ENCODE peak calls at places on chromosome 11, in four cellular contexts. One of them, this sample, is unnamed.

GRCh38 chr11:61996933-61997332 is 29.5 kb upstream of the FTH1 start:
- DNase-seq in heart right ventricle: no peak
- DNase-seq in GM23248: no peak
- DNase-seq in fibroblast of lung: no peak
- DNase-seq in this sample: no peak

GRCh38 chr11:76700177-76701100 is 29.9 kb upstream of the LRRC32 start:
- DNase-seq in heart right ventricle: no peak
- DNase-seq in GM23248: peak
- DNase-seq in fibroblast of lung: peak
- DNase-seq in this sample: peak

GRCh38 chr11:130873766-130874165 is 42.5 kb downstream of the SNX19 start:
- DNase-seq in heart right ventricle: no peak
- DNase-seq in GM23248: peak
- DNase-seq in fibroblast of lung: peak
- DNase-seq in this sample: no peak

GRCh38 chr11:57801185-57801490 is 39.5 kb downstream of the CTNND1 start:
- DNase-seq in heart right ventricle: no peak
- DNase-seq in GM23248: no peak
- DNase-seq in fibroblast of lung: no peak
- DNase-seq in this sample: peak

GRCh38 chr11:2775626-2776350 is 76.0 kb upstream of the KCNQ1OT1 start:
- DNase-seq in heart right ventricle: peak
- DNase-seq in GM23248: no peak
- DNase-seq in fibroblast of lung: no peak
- DNase-seq in this sample: no peak

GRCh38 chr11:57303990-57304579 is 20.7 kb downstream of the TNKS1BP1 start:
- DNase-seq in heart right ventricle: no peak
- DNase-seq in GM23248: peak
- DNase-seq in fibroblast of lung: peak
- DNase-seq in this sample: no peak

GRCh38 chr11:120212259-120212888 is 1.5 kb downstream of the OAF start:
- DNase-seq in heart right ventricle: no peak
- DNase-seq in GM23248: peak
- DNase-seq in fibroblast of lung: no peak
- DNase-seq in this sample: no peak

GRCh38 chr11:69923641-69924307 is 104.6 kb upstream of the FGF3 start:
- DNase-seq in heart right ventricle: no peak
- DNase-seq in GM23248: no peak
- DNase-seq in fibroblast of lung: no peak
- DNase-seq in this sample: no peak

GRCh38 chr11:65779919-65780769 is 632 bp downstream of the AP5B1 start:
- DNase-seq in heart right ventricle: peak
- DNase-seq in GM23248: peak
- DNase-seq in fibroblast of lung: peak
- DNase-seq in this sample: peak

GRCh38 chr11:55942785-55943392 is 6.7 kb upstream of the OR5I1 start:
- DNase-seq in heart right ventricle: no peak
- DNase-seq in GM23248: peak
- DNase-seq in fibroblast of lung: peak
- DNase-seq in this sample: peak

GRCh38 chr11:5524756-5525155 is 8.3 kb upstream of the UBQLNL start:
- DNase-seq in heart right ventricle: no peak
- DNase-seq in GM23248: no peak
- DNase-seq in fibroblast of lung: no peak
- DNase-seq in this sample: no peak

GRCh38 chr11:131622193-131622592 is 251.8 kb downstream of the NTM start:
- DNase-seq in heart right ventricle: no peak
- DNase-seq in GM23248: no peak
- DNase-seq in fibroblast of lung: no peak
- DNase-seq in this sample: no peak

GRCh38 chr11:120254788-120255518 is 15.0 kb downstream of the POU2F3 start:
- DNase-seq in heart right ventricle: no peak
- DNase-seq in GM23248: no peak
- DNase-seq in fibroblast of lung: no peak
- DNase-seq in this sample: no peak

GRCh38 chr11:110339456-110339855 is 43.0 kb upstream of the RDX start:
- DNase-seq in heart right ventricle: no peak
- DNase-seq in GM23248: no peak
- DNase-seq in fibroblast of lung: no peak
- DNase-seq in this sample: no peak

GRCh38 chr11:23696712-23697111 is 800.1 kb upstream of the LUZP2 start:
- DNase-seq in heart right ventricle: no peak
- DNase-seq in GM23248: no peak
- DNase-seq in fibroblast of lung: no peak
- DNase-seq in this sample: no peak

GRCh38 chr11:36618025-36618700 is 20.1 kb upstream of the RAG2 start:
- DNase-seq in heart right ventricle: no peak
- DNase-seq in GM23248: no peak
- DNase-seq in fibroblast of lung: no peak
- DNase-seq in this sample: no peak

GRCh38 chr11:108223449-108224149 is 732 bp downstream of the ATM start:
- DNase-seq in heart right ventricle: no peak
- DNase-seq in GM23248: peak
- DNase-seq in fibroblast of lung: peak
- DNase-seq in this sample: no peak

GRCh38 chr11:43282607-43283440 is 29.0 kb upstream of the API5 start:
- DNase-seq in heart right ventricle: no peak
- DNase-seq in GM23248: peak
- DNase-seq in fibroblast of lung: peak
- DNase-seq in this sample: peak

GRCh38 chr11:32309541-32310217 is 125.7 kb downstream of the WT1 start:
- DNase-seq in heart right ventricle: no peak
- DNase-seq in GM23248: peak
- DNase-seq in fibroblast of lung: no peak
- DNase-seq in this sample: no peak

GRCh38 chr11:74577624-74578396 is 14.6 kb upstream of the POLD3 start:
- DNase-seq in heart right ventricle: no peak
- DNase-seq in GM23248: peak
- DNase-seq in fibroblast of lung: no peak
- DNase-seq in this sample: peak

GRCh38 chr11:83574516-83574915 is 288.3 kb upstream of the CCDC90B start:
- DNase-seq in heart right ventricle: no peak
- DNase-seq in GM23248: peak
- DNase-seq in fibroblast of lung: no peak
- DNase-seq in this sample: no peak

GRCh38 chr11:2752923-2753322 is 53.1 kb upstream of the KCNQ1OT1 start:
- DNase-seq in heart right ventricle: no peak
- DNase-seq in GM23248: no peak
- DNase-seq in fibroblast of lung: no peak
- DNase-seq in this sample: no peak

GRCh38 chr11:85750646-85751045 is 60.3 kb downstream of the SYTL2 start:
- DNase-seq in heart right ventricle: no peak
- DNase-seq in GM23248: no peak
- DNase-seq in fibroblast of lung: no peak
- DNase-seq in this sample: no peak

GRCh38 chr11:61711493-61711892 is 31.3 kb downstream of the DAGLA start:
- DNase-seq in heart right ventricle: no peak
- DNase-seq in GM23248: no peak
- DNase-seq in fibroblast of lung: no peak
- DNase-seq in this sample: no peak

GRCh38 chr11:78594814-78595213 is 20.1 kb upstream of the NARS2 start:
- DNase-seq in heart right ventricle: no peak
- DNase-seq in GM23248: no peak
- DNase-seq in fibroblast of lung: no peak
- DNase-seq in this sample: no peak

DNA sequence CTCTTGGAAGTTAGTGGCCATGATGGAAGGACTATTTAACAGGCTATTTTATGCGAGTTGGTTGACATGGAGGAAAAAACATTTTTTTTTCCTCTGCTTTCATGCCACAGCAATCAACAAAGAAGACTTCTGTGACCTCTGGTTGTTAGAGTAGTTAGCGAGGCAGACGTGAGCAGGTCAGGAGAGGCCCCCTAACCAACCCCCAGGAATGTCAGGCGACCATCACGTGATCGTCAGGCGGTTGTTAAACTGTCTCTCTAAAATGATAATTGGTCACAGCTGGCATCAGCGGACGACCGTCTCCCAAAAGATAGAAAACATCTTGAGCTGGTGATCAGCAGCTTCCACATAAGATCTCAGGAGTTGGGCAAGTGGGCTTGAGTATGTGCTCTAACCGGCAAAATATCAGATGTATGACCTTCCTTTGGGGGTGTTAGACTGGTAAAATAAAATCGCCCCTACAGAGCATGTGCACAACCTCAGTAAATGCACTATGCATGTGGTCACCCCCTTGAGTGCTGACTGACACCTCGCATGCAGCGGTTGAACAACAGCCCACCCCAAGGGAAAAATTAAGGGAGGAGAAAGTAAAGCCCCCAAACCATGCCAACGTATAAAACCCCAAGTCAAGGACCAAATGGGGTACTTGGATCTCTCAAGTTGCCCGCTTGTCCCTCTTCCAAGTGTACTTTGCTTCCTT is 20.9 kb upstream of the NARS2 start:
- DNase-seq in heart right ventricle: no peak
- DNase-seq in GM23248: peak
- DNase-seq in fibroblast of lung: peak
- DNase-seq in this sample: peak
- H3K4me3 ChIP-seq in heart right ventricle: no peak
- H3K4me3 ChIP-seq in GM23248: peak
- H3K4me3 ChIP-seq in fibroblast of lung: no peak
- H3K4me3 ChIP-seq in this sample: no peak

DNA sequence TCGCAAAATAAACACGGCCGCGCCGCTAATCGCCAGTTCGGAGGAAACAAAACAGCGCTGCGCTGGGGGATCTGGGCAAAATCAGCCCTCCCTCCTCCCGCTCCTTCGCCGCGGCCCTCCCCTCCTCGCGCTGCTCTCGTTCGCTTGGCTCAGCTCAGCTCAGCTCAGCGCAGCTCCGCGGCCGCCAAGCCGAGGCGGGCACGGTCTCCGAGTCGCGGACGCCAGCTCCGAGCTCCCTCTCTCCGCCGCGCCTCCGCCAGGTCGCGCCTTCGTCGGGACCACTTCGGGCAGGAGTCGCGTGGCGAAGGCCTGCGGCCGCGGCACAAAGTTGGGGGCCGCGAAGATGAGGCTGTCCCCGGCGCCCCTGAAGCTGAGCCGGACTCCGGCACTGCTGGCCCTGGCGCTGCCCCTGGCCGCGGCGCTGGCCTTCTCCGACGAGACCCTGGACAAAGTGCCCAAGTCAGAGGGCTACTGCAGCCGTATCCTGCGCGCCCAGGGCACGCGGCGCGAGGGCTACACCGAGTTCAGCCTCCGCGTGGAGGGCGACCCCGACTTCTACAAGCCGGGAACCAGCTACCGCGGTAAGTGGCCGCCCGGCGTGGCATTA is at the start of gene SPON1:
- DNase-seq in heart right ventricle: no peak
- DNase-seq in GM23248: peak
- DNase-seq in fibroblast of lung: peak
- DNase-seq in this sample: peak
- H3K4me3 ChIP-seq in heart right ventricle: peak
- H3K4me3 ChIP-seq in GM23248: peak
- H3K4me3 ChIP-seq in fibroblast of lung: peak
- H3K4me3 ChIP-seq in this sample: no peak

GRCh38 chr11:611001-611996 is 4.5 kb downstream of the IRF7 start:
- DNase-seq in heart right ventricle: no peak
- DNase-seq in GM23248: no peak
- DNase-seq in fibroblast of lung: no peak
- DNase-seq in this sample: no peak

GRCh38 chr11:614091-614582 is 1.6 kb downstream of the IRF7 start:
- DNase-seq in heart right ventricle: no peak
- DNase-seq in GM23248: no peak
- DNase-seq in fibroblast of lung: no peak
- DNase-seq in this sample: no peak

GRCh38 chr11:613369-613968 is 2.3 kb downstream of the IRF7 start:
- DNase-seq in heart right ventricle: peak
- DNase-seq in GM23248: no peak
- DNase-seq in fibroblast of lung: peak
- DNase-seq in this sample: peak

GRCh38 chr11:612961-613300 is 2.8 kb downstream of the IRF7 start:
- DNase-seq in heart right ventricle: no peak
- DNase-seq in GM23248: no peak
- DNase-seq in fibroblast of lung: no peak
- DNase-seq in this sample: no peak

GRCh38 chr11:612201-612960 is 3.4 kb downstream of the IRF7 start:
- DNase-seq in heart right ventricle: no peak
- DNase-seq in GM23248: peak
- DNase-seq in fibroblast of lung: peak
- DNase-seq in this sample: no peak
- H3K4me3 ChIP-seq in heart right ventricle: no peak
- H3K4me3 ChIP-seq in GM23248: no peak
- H3K4me3 ChIP-seq in fibroblast of lung: no peak
- H3K4me3 ChIP-seq in this sample: no peak

GRCh38 chr11:58830693-58831301 is 13.7 kb downstream of the GLYATL2 start:
- DNase-seq in heart right ventricle: no peak
- DNase-seq in GM23248: peak
- DNase-seq in fibroblast of lung: no peak
- DNase-seq in this sample: no peak
- H3K4me3 ChIP-seq in heart right ventricle: no peak
- H3K4me3 ChIP-seq in GM23248: peak
- H3K4me3 ChIP-seq in fibroblast of lung: no peak
- H3K4me3 ChIP-seq in this sample: no peak

GRCh38 chr11:8082391-8083087 is 1.5 kb downstream of the TUB start:
- DNase-seq in heart right ventricle: no peak
- DNase-seq in GM23248: peak
- DNase-seq in fibroblast of lung: no peak
- DNase-seq in this sample: no peak
- H3K4me3 ChIP-seq in heart right ventricle: no peak
- H3K4me3 ChIP-seq in GM23248: peak
- H3K4me3 ChIP-seq in fibroblast of lung: no peak
- H3K4me3 ChIP-seq in this sample: no peak

DNA sequence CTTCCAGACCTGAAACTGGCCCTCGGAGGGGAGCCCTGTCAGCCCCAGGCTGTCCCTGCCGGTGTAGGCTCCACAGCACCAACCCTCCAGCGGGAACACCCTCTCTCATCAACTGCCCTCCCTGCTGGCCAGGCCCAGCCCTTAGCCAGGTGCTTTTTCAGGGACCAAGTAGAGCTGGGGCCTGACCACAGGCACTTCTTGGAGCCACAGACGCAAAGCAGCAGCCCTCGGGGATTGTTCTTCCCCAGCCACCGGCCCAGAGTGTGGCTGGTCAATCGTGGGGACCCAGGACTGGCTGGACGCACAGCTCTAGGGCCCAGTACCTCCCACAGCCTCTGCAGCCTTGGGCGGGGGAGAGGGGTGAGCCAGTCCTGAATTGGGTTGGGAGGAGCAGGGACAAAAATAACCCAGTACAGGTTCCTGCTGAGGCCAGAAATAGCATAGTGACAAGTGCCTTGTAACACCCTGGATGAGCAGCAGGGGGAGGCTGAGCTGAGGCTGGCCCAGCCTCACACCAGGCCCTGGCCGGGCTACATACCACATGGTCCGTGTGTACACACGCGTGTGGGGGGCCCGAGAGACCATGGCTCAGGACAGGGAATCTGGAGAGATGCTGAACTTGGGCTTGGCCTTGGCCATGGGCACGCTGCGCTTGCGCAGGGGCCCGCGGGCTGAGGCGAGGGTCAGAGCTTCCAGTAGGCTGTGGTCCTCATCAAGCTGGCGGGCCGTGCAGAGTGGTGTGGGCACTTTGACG is 2.0 kb downstream of the KCNJ11 start:
- DNase-seq in heart right ventricle: peak
- DNase-seq in GM23248: peak
- DNase-seq in fibroblast of lung: peak
- DNase-seq in this sample: peak
- H3K4me3 ChIP-seq in heart right ventricle: no peak
- H3K4me3 ChIP-seq in GM23248: no peak
- H3K4me3 ChIP-seq in fibroblast of lung: no peak
- H3K4me3 ChIP-seq in this sample: no peak